ENCODE peak calls at places on chromosomes 7 and 10, in four cellular contexts. D, P, U and W are unnamed samples.
A peak's percentile ranks its signal among the peaks of the same experiment; 100 is the strongest.

GRCh38 chr10:90798482-90798881 is 59.4 kb downstream of the HTR7 start:
- DNase-seq in D (no peak), P (no peak), U (no peak), W (no peak)

GRCh38 chr10:96606946-96607345 is 20.1 kb upstream of the TM9SF3 start:
- DNase-seq in D (no peak), P (no peak), U (no peak), W (no peak)

GRCh38 chr10:123562811-123563580 is 103.2 kb upstream of the GPR26 start:
- DNase-seq in D (no peak), P (no peak), U (peak; percentile 54), W (no peak)

GRCh38 chr10:91034042-91034441 is 113.2 kb upstream of the ANKRD1 start:
- DNase-seq in D (no peak), P (no peak), U (no peak), W (no peak)

GRCh38 chr7:76225379-76225778 is 23.7 kb downstream of the SRRM3 start:
- DNase-seq in D (no peak), P (peak; percentile 79), U (no peak), W (no peak)

GRCh38 chr10:60107308-60107976 is 201.1 kb upstream of the CCDC6 start:
- DNase-seq in D (no peak), P (no peak), U (no peak), W (no peak)

GRCh38 chr7:93203496-93203895 is 22.8 kb downstream of the HEPACAM2 start:
- DNase-seq in D (no peak), P (no peak), U (no peak), W (no peak)

GRCh38 chr10:88047589-88047988 is 184.2 kb downstream of the PTEN start:
- DNase-seq in D (no peak), P (no peak), U (no peak), W (no peak)

GRCh38 chr10:95739046-95739445 is 16.9 kb upstream of the ENTPD1 start:
- DNase-seq in D (no peak), P (no peak), U (no peak), W (no peak)

GRCh38 chr10:70649526-70649925 is 22.8 kb upstream of the ADAMTS14 start:
- DNase-seq in D (no peak), P (no peak), U (no peak), W (peak; percentile 96)

GRCh38 chr10:85032981-85033380 is 704.6 kb downstream of the CCSER2 start:
- DNase-seq in D (no peak), P (no peak), U (no peak), W (no peak)

GRCh38 chr10:102420443-102420809 is 210 bp upstream of the FBXL15 start:
- DNase-seq in D (no peak), P (peak; percentile 94), U (no peak), W (no peak)

GRCh38 chr10:14024349-14025202 is 306.1 kb downstream of the FRMD4A start:
- DNase-seq in D (no peak), P (no peak), U (no peak), W (no peak)

GRCh38 chr10:14022052-14022451 is 308.7 kb downstream of the FRMD4A start:
- DNase-seq in D (no peak), P (no peak), U (no peak), W (no peak)

GRCh38 chr10:14022954-14023353 is 307.8 kb downstream of the FRMD4A start:
- DNase-seq in D (no peak), P (no peak), U (no peak), W (no peak)

GRCh38 chr10:14025283-14025682 is 305.4 kb downstream of the FRMD4A start:
- DNase-seq in D (no peak), P (no peak), U (no peak), W (no peak)

DNA sequence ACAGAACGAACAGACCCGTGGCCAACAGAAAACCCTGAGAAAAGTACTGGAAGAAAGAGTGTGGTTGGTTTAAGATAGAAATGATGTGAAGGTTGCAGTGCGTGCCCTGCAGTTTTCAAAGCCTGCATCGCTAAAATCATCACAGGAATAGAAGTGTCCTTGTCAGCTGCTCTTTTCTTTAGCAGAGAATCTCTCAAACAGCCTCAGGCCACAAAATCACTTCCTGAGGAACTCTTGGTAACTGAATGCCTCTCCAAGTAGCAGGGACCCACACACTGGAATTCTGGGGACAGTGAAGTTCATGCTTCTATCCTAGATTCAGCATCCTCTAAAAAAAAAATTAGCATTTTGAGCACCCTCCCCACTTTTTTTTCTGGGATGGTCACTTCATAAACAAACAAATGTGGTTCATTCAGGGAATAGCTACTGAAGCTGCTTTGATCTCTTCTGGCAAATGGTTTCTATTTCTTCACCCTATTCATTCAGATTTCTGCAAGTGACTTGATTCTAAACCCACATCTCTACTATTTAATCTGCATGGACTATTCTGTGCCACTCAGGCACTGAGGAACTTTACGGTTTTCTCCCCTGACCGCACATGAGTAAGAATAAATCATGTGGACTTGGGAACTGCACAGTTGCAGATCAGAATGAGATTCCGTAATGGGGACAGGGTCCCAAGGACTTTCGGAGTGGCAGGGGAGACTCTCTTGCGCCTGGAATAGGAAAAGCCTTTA is 306.9 kb downstream of the FRMD4A start:
- DNase-seq in D (no peak), P (no peak), U (no peak), W (no peak)
- H3K27ac ChIP-seq in D (no peak overlapping the region), P (no peak overlapping the region), U (peak overlapping the region; percentile 34), W (no peak overlapping the region)

GRCh38 chr7:3949226-3949625 is 648.2 kb downstream of the SDK1 start:
- DNase-seq in D (no peak), P (no peak), U (no peak), W (no peak)

GRCh38 chr7:3943265-3943664 is 642.2 kb downstream of the SDK1 start:
- DNase-seq in D (no peak), P (no peak), U (no peak), W (no peak)

GRCh38 chr7:3942778-3943177 is 641.7 kb downstream of the SDK1 start:
- DNase-seq in D (no peak), P (no peak), U (no peak), W (no peak)

GRCh38 chr7:3943779-3944520 is 642.9 kb downstream of the SDK1 start:
- DNase-seq in D (no peak), P (no peak), U (no peak), W (no peak)
- H3K27ac ChIP-seq in D (no peak overlapping the region), P (no peak overlapping the region), U (no peak overlapping the region), W (no peak overlapping the region)

DNA sequence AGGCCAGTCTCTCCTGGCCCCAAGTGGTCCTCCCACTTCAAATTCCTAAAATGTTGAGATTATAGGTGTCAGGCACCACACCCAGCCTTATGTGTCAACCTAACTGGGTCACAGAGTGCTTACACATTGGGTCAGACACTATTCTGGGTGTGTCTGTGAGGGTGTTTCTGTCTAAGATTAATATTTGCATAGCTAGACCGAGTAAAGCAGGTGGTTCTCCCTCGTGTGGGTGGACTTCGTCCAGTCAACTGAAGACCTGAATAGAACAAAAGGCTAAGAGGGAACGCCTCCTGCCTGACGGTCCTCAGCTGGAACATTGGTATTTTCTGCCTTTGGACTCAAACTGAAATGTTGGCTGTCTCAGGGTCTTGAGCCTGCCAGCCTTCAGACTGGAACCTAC is 11.5 kb downstream of the PPIF start:
- DNase-seq in D (no peak), P (no peak), U (peak; percentile 11), W (no peak)
- H3K27ac ChIP-seq in D (no peak overlapping the region), P (no peak overlapping the region), U (no peak overlapping the region), W (no peak overlapping the region)

GRCh38 chr10:122172311-122173008 is 98.6 kb upstream of the BTBD16 start:
- DNase-seq in D (no peak), P (no peak), U (no peak), W (no peak)
- H3K27ac ChIP-seq in D (no peak overlapping the region), P (peak overlapping the region; percentile 79), U (peak overlapping the region; percentile 46), W (no peak overlapping the region)